ENCODE peak calls at places on chromosomes 4 and X, in ten cellular contexts. W, X, T, O, H, B, Y, U, S and E are unnamed samples.

GRCh38 chr4:155353923-155354540 is 22.7 kb downstream of the MAP9 start:
- DNase-seq in H (peak), X (no peak), B (peak), T (peak), W (peak), U (peak), Y (no peak), S (peak), O (peak), E (peak)

GRCh38 chr4:153989505-153989904 is 200.6 kb upstream of the SFRP2 start:
- DNase-seq in X (no peak), B (no peak), W (no peak), H (no peak), Y (no peak), O (no peak), U (no peak), S (no peak), T (no peak), E (no peak)

GRCh38 chr4:135515295-135515694 is 1313.7 kb upstream of the PABPC4L start:
- DNase-seq in W (no peak), U (no peak), X (no peak), Y (no peak), H (no peak), O (no peak), S (no peak), B (peak), T (no peak), E (no peak)

GRCh38 chr4:98473046-98473445 is 185.4 kb downstream of the TSPAN5 start:
- DNase-seq in H (no peak), B (no peak), S (no peak), X (no peak), U (no peak), O (no peak), T (no peak), W (no peak), Y (no peak), E (no peak)

GRCh38 chrX:133434197-133434820 is 19.0 kb upstream of the GPC4 start:
- DNase-seq in S (no peak), O (peak), Y (no peak), T (peak), W (no peak), U (no peak), X (no peak), B (no peak), H (no peak), E (no peak)

GRCh38 chr4:185945238-185945637 is 123.7 kb upstream of the TLR3 start:
- DNase-seq in X (no peak), H (no peak), T (no peak), W (no peak), B (no peak), S (no peak), U (no peak), O (no peak), Y (no peak), E (no peak)

GRCh38 chrX:133444952-133445831 is 29.9 kb upstream of the GPC4 start:
- DNase-seq in T (peak), O (peak), S (no peak), W (peak), Y (no peak), X (no peak), U (no peak), B (peak), H (peak), E (no peak)

GRCh38 chrX:121733514-121733913 is 686.1 kb downstream of the GLUD2 start:
- DNase-seq in B (peak), W (no peak), T (no peak), U (no peak), O (no peak), X (no peak), H (no peak), Y (no peak), S (no peak), E (no peak)

GRCh38 chr4:8328866-8329559 is 59.5 kb downstream of the HTRA3 start:
- DNase-seq in T (no peak), Y (peak), B (no peak), W (no peak), X (peak), O (no peak), S (no peak), H (no peak), U (peak), E (no peak)

GRCh38 chr4:76546282-76547166 is 111.5 kb downstream of the SHROOM3 start:
- DNase-seq in H (peak), Y (no peak), T (no peak), B (peak), S (peak), W (no peak), X (no peak), O (no peak), U (peak), E (no peak)

GRCh38 chr4:159378056-159378616 is 275.3 kb downstream of the RAPGEF2 start:
- DNase-seq in X (no peak), O (no peak), B (no peak), S (no peak), T (no peak), Y (no peak), U (no peak), W (no peak), H (no peak), E (no peak)

GRCh38 chr4:24322517-24322916 is 261.8 kb downstream of the DHX15 start:
- DNase-seq in H (no peak), Y (no peak), T (no peak), B (peak), U (no peak), O (no peak), S (no peak), W (no peak), X (no peak), E (no peak)

GRCh38 chr4:146638801-146639351 is at the start of gene POU4F2:
- DNase-seq in H (peak), X (no peak), W (no peak), Y (no peak), U (no peak), T (peak), B (peak), O (no peak), S (no peak), E (no peak)

GRCh38 chr4:177369372-177369771 is 59.7 kb downstream of the NEIL3 start:
- DNase-seq in W (no peak), Y (no peak), H (no peak), B (peak), S (no peak), O (no peak), T (no peak), X (no peak), U (no peak), E (no peak)

GRCh38 chr4:94559351-94559806 is 107.6 kb downstream of the PDLIM5 start:
- DNase-seq in O (no peak), S (no peak), X (no peak), Y (no peak), B (peak), T (no peak), U (no peak), W (no peak), H (no peak), E (no peak)

GRCh38 chr4:170465434-170465833 is 375.7 kb upstream of the AADAT start:
- DNase-seq in U (no peak), B (no peak), X (no peak), Y (no peak), O (no peak), S (no peak), W (no peak), T (no peak), H (no peak), E (no peak)

GRCh38 chr4:150123982-150124670 is 45.9 kb downstream of the DCLK2 start:
- DNase-seq in O (no peak), S (no peak), B (peak), T (no peak), U (no peak), Y (no peak), H (no peak), W (no peak), X (no peak), E (peak)

GRCh38 chr4:82542642-82543041 is 19.1 kb downstream of the TMEM150C start:
- DNase-seq in W (peak), O (no peak), U (no peak), Y (no peak), T (no peak), B (no peak), H (no peak), X (no peak), S (no peak), E (no peak)

GRCh38 chrX:55135171-55135570 is 46.4 kb downstream of the PAGE2 start:
- DNase-seq in S (peak), B (peak), H (peak), Y (no peak), U (no peak), O (peak), T (peak), W (peak), X (no peak), E (no peak)

GRCh38 chrX:17550011-17550410 is 175.0 kb downstream of the NHS start:
- DNase-seq in S (no peak), X (no peak), O (no peak), Y (no peak), U (no peak), T (no peak), H (no peak), W (no peak), B (peak), E (no peak)

DNA sequence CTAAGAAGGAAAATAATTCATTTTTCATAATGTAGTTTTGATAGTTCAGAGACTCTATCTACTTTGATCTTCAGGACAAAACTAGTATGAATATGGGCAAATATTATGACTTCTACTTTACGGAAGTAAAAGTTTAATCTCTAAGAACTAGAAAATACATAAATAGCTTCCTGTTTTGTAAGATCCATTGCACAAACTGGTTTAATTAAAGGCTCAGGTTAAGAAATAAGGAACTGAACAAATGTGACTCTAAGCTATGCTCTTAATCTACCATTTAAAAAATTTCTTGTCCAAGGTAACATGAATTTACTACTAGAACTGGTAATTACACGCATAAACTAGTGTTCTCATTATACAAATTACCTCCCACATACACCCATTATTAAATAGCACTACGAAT is 360.6 kb downstream of the INPP4B start:
- DNase-seq in B (no peak), H (no peak), O (no peak), U (no peak), W (no peak), X (no peak), Y (no peak), S (no peak), T (no peak), E (no peak)
- H3K27ac ChIP-seq in B (no peak), H (no peak), O (no peak), U (no peak), W (no peak), X (no peak), Y (no peak), S (no peak), T (no peak), E (no peak)

DNA sequence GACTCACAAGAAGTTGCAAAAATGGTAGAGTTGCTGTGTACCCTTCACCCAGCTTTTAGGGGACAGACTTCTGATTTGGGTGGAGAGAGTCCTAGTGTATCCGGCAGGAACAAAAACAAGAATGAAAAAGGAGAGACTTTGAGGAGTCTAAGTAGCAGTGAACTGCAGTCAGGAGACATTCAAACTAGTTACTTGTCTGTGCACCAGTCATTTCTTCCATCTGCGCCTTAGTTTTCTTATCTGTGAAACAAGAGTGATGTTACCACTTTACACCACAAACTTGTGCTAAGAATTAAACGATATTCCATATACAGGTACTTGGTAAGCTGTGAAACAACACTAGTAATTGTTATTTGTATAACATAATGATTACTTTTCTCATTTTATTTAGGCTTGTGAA is 47.3 kb downstream of the SH2D1A start:
- DNase-seq in O (no peak), H (no peak), X (no peak), U (no peak), B (no peak), Y (no peak), T (no peak), W (no peak), S (no peak), E (no peak)
- H3K27ac ChIP-seq in O (no peak), H (no peak), X (no peak), U (no peak), B (no peak), Y (no peak), T (no peak), W (no peak), S (no peak), E (no peak)

DNA sequence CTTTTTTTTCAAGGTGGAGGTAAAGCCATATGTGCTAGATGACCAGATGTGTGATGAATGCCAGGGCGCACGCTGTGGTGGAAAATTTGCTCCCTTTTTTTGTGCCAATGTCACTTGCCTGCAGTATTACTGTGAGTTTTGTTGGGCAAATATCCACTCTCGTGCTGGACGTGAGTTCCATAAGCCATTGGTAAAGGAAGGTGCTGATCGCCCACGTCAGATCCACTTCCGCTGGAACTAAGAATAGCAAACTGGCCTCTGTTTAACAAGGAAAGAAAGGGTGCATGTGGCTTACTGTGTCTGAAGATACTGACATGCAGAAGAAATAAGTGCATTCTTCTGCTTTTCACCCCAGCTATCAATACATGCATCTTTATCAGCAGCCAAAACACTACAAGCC is 63.9 kb downstream of the CPEB2 start:
- DNase-seq in X (no peak), U (no peak), O (no peak), H (no peak), Y (no peak), T (no peak), W (no peak), B (no peak), S (no peak), E (no peak)
- H3K27ac ChIP-seq in X (peak), U (no peak), O (no peak), H (no peak), Y (no peak), T (no peak), W (no peak), B (no peak), S (no peak), E (peak)

GRCh38 chrX:139388234-139388633 is 142.3 kb upstream of the F9 start:
- DNase-seq in X (no peak), Y (no peak), O (no peak), B (peak), U (no peak), S (no peak), H (no peak), W (no peak), T (no peak), E (no peak)

GRCh38 chrX:139382529-139382928 is 148.0 kb upstream of the F9 start:
- DNase-seq in W (no peak), Y (no peak), S (no peak), T (no peak), H (no peak), U (no peak), X (no peak), B (no peak), O (no peak), E (no peak)
- H3K27ac ChIP-seq in W (no peak), Y (no peak), S (no peak), T (no peak), H (no peak), U (no peak), X (no peak), B (no peak), O (no peak), E (no peak)

DNA sequence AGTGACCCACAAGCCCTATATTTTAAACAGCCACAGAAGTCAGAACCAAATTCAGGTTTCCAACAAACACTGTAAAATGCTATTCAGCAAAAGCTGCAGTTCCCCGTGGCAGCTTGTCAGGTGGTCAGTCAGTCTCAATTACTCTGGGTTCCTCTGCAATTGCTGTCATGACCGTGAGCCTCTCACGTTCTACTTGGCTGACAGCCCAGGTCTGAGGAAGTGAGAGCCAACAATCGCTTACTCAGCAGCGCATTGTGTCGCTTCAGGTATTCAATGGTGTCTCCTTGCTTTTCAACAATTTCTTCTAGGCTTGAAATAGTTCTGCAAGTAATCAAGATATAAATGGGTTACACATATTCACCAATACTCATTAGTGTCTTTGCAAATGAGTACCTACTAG is 25.8 kb downstream of the TRIM75 start:
- DNase-seq in U (no peak), O (no peak), X (no peak), W (peak), Y (no peak), H (peak), S (no peak), B (peak), T (peak), E (peak)
- H3K27ac ChIP-seq in U (no peak), O (no peak), X (no peak), W (no peak), Y (no peak), H (no peak), S (no peak), B (no peak), T (no peak), E (no peak)

DNA sequence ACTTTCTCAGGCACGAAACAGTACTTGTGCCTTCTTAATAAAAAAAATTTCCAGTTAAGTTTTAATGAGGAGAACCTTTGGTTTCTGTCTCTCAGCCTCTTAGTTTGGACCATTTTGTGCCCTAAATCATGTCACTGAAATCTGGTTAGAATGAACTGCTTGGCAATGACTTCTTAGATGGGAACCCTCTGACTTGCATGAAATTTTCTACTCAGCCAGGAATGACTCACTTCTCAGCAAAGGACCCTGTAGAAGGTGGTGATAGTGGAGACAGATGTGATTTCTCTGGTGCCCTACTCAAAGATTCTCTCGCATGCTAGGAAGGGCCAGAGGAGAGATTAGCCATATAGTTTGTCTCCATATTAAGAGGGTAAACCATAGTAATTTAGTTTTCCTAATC is 50.5 kb downstream of the RASL11B start:
- DNase-seq in X (no peak), W (no peak), U (no peak), B (peak), H (no peak), Y (no peak), T (no peak), S (no peak), O (no peak), E (no peak)
- H3K27ac ChIP-seq in X (no peak), W (no peak), U (no peak), B (no peak), H (peak), Y (no peak), T (no peak), S (peak), O (no peak), E (no peak)

DNA sequence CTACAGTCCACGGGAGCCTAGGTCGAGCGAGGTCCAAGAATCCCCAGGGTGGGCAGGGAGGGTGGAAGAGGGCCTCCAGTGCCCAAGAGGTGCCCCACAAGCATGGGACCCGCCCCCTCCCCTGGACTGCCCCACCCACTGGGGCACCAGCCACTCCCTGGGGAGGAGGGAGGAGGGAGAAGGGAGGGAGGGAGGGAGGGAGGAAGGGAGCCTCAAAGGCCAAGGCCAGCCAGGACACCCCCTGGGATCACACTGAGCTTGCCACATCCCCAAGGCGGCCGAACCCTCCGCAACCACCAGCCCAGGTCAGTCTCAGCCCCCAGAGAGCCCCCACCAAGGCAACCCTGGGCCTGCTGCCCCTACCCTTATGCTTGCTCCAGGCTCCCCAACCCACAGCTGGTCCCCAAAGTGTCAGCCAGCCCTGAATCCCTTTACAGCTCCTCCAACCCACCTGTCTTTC is at the start of gene GATA1:
- DNase-seq in S (no peak), X (no peak), T (no peak), O (no peak), H (no peak), U (no peak), B (no peak), Y (no peak), W (no peak), E (no peak)
- H3K27ac ChIP-seq in S (no peak), X (no peak), T (no peak), O (no peak), H (no peak), U (no peak), B (no peak), Y (no peak), W (no peak), E (no peak)

DNA sequence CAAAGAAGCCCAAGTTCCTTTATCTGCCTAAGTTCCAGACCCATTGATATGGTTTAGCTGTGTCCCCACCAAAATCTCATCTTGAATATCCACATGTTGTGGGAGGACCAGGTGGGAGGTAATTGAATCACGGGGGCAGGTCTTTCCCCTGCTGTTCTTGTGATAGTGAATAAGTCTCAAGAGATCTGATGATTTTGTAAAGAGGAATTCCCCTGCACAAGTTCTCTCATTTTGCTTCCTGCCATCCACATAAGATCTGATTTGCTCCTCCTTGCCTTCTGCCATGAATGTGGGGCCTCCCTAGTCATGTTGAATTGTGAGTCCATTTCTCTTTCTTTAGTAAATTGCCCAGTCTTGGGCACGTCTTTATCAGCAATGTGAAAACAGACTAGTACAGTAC is 860.2 kb downstream of the FSTL5 start:
- DNase-seq in X (no peak), Y (no peak), U (no peak), B (no peak), S (no peak), H (no peak), O (no peak), W (no peak), T (no peak), E (no peak)
- H3K27ac ChIP-seq in X (no peak), Y (no peak), U (no peak), B (no peak), S (no peak), H (no peak), O (no peak), W (no peak), T (no peak), E (no peak)